ENCODE peak calls at places on chromosomes 3 and 15, in seven cellular contexts. R, I, S, K, W, J and L are unnamed samples.
A peak's percentile ranks its signal among the peaks of the same experiment; 100 is the strongest.

GRCh38 chr3:51975857-51976549 is 1.1 kb downstream of the ABHD14A start:
- DNase-seq in R (no peak), I (peak; percentile 64), S (peak; percentile 50), K (peak; percentile 65), W (peak; percentile 80), J (no peak), L (peak; percentile 89)

GRCh38 chr3:72274511-72275295 is 489.8 kb upstream of the PROK2 start:
- DNase-seq in R (no peak), I (peak; percentile 75), S (no peak), K (no peak), W (no peak), J (no peak), L (no peak)

GRCh38 chr15:73930790-73931281 is 4.6 kb downstream of the LOXL1 start:
- DNase-seq in R (no peak), I (peak; percentile 55), S (no peak), K (no peak), W (no peak), J (no peak), L (no peak)

GRCh38 chr15:101250931-101251829 is 668 bp downstream of the CHSY1 start:
- DNase-seq in R (peak; percentile 60), I (no peak), S (no peak), K (peak; percentile 54), W (no peak), J (no peak), L (peak; percentile 68)

GRCh38 chr15:28190391-28191174 is 91.5 kb upstream of the OCA2 start:
- DNase-seq in R (no peak), I (no peak), S (no peak), K (no peak), W (no peak), J (no peak), L (no peak)

GRCh38 chr3:113212845-113213375 is 1.6 kb downstream of the BOC start:
- DNase-seq in R (no peak), I (no peak), S (no peak), K (no peak), W (no peak), J (no peak), L (no peak)

GRCh38 chr3:58575986-58576652 is 1.1 kb downstream of the FAM107A start:
- DNase-seq in R (no peak), I (no peak), S (no peak), K (no peak), W (no peak), J (no peak), L (peak; percentile 66)

GRCh38 chr3:193780810-193781472 is 187.9 kb downstream of the OPA1 start:
- DNase-seq in R (peak; percentile 88), I (peak; percentile 54), S (peak; percentile 44), K (peak; percentile 85), W (peak; percentile 71), J (no peak), L (peak; percentile 84)

GRCh38 chr3:193850084-193850619 is 257.1 kb downstream of the OPA1 start:
- DNase-seq in R (no peak), I (no peak), S (no peak), K (no peak), W (no peak), J (no peak), L (no peak)

GRCh38 chr3:14829811-14830210 is 11.0 kb downstream of the FGD5 start:
- DNase-seq in R (no peak), I (no peak), S (no peak), K (no peak), W (no peak), J (no peak), L (peak; percentile 64)

GRCh38 chr15:23860290-23860751 is 173.2 kb upstream of the NDN start:
- DNase-seq in R (no peak), I (no peak), S (no peak), K (no peak), W (no peak), J (no peak), L (no peak)

GRCh38 chr3:143201066-143201465 is 81.5 kb downstream of the CHST2 start:
- DNase-seq in R (no peak), I (no peak), S (no peak), K (no peak), W (no peak), J (no peak), L (no peak)

GRCh38 chr3:12545473-12545791 is at the start of gene MKRN2OS:
- DNase-seq in R (no peak), I (peak; percentile 4), S (no peak), K (no peak), W (peak; percentile 56), J (no peak), L (no peak)

GRCh38 chr3:160951677-160952487 is 153.3 kb downstream of the B3GALNT1 start:
- DNase-seq in R (no peak), I (no peak), S (no peak), K (no peak), W (no peak), J (no peak), L (no peak)

GRCh38 chr15:51759557-51760070 is 8.2 kb downstream of the TMOD2 start:
- DNase-seq in R (no peak), I (peak; percentile 97), S (peak; percentile 6), K (peak; percentile 41), W (peak; percentile 52), J (no peak), L (no peak)

GRCh38 chr15:26166429-26166828 is 303.3 kb upstream of the ATP10A start:
- DNase-seq in R (no peak), I (no peak), S (no peak), K (no peak), W (no peak), J (no peak), L (no peak)

GRCh38 chr3:193837347-193837827 is 244.4 kb downstream of the OPA1 start:
- DNase-seq in R (no peak), I (no peak), S (no peak), K (no peak), W (no peak), J (no peak), L (no peak)

GRCh38 chr3:150861851-150862250 is 43.4 kb downstream of the MINDY4B start:
- DNase-seq in R (no peak), I (no peak), S (no peak), K (no peak), W (no peak), J (no peak), L (no peak)

GRCh38 chr15:62495670-62496328 is 330.7 kb upstream of the C2CD4B start:
- DNase-seq in R (no peak), I (peak; percentile 94), S (no peak), K (no peak), W (no peak), J (no peak), L (peak; percentile 49)

GRCh38 chr3:151305081-151305777 is 11.4 kb downstream of the GPR87 start:
- DNase-seq in R (peak; percentile 61), I (peak; percentile 95), S (peak; percentile 87), K (no peak), W (peak; percentile 63), J (no peak), L (peak; percentile 4)

GRCh38 chr3:46913644-46914043 is 36.1 kb downstream of the PTH1R start:
- DNase-seq in R (no peak), I (peak; percentile 81), S (no peak), K (no peak), W (no peak), J (no peak), L (no peak)

DNA sequence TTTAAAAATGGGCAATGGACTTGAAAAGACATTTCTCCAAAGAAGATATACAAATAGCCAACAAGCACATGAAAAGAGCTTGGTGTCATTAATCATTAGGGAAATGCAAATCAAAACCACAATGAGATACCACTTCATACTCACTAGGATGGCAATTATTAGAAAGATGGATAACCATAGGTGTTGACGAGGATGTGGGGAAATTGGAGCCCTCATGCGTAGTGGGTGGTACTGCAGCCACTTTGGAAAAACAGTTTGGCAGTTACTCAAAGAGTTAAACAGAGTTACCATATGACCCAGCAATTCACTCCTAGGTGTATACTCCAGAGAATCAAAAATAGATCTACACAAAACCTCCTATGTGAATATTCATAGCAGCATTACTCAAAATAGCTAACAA is 27.4 kb downstream of the RPLP1 start:
- DNase-seq in R (no peak), I (no peak), S (no peak), K (no peak), W (no peak), J (no peak), L (no peak)
- TF ChIP-seq RFX5 in R (no peak), I (no peak), S (no peak), K (no peak), W (no peak), J (no peak), L (no peak)

DNA sequence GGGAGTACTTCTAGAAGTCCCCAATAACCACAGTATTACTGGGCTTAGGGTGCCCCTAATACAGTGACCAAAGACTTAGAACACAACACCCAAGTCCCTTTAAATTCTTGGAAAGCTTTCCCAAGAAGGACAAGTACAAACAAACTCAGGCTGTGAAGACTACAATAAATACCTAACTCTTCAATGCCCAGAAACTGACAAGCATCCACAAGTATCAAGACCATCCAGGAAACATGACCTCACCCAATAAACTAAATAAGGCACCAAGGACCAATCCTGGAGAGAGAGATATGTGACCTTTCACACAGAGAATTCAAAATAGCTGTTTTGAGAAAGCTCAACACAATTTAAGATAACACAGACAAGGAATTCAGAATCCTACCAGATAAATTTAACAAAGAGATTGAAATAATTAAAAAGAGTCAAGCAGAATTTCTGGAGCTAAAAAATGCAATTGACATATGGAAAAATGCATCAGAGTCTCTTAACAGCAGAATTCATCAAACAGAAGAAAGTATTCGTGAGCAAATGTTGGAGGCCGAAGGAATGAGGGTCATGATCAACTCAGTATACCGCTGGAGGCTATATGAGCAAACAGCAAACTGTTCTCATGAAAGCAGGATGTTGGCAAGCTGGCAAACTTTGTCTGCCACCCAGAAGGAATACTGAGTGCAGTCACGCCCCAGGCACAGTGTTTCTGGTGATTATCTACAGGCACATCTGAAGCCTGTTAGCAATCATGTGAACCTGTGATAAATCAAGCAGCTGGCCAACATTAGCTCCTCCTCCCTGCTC is 87.0 kb upstream of the NECTIN3 start:
- DNase-seq in R (no peak), I (no peak), S (no peak), K (no peak), W (no peak), J (no peak), L (no peak)
- TF ChIP-seq RFX5 in R (no peak), I (no peak), S (no peak), K (no peak), W (no peak), J (no peak), L (no peak)

GRCh38 chr3:65627102-65627501 is 411.6 kb downstream of the MAGI1 start:
- DNase-seq in R (no peak), I (peak; percentile 39), S (no peak), K (no peak), W (no peak), J (no peak), L (no peak)
- TF ChIP-seq RFX5 in R (no peak), I (no peak), S (no peak), K (no peak), W (no peak), J (no peak), L (no peak)

DNA sequence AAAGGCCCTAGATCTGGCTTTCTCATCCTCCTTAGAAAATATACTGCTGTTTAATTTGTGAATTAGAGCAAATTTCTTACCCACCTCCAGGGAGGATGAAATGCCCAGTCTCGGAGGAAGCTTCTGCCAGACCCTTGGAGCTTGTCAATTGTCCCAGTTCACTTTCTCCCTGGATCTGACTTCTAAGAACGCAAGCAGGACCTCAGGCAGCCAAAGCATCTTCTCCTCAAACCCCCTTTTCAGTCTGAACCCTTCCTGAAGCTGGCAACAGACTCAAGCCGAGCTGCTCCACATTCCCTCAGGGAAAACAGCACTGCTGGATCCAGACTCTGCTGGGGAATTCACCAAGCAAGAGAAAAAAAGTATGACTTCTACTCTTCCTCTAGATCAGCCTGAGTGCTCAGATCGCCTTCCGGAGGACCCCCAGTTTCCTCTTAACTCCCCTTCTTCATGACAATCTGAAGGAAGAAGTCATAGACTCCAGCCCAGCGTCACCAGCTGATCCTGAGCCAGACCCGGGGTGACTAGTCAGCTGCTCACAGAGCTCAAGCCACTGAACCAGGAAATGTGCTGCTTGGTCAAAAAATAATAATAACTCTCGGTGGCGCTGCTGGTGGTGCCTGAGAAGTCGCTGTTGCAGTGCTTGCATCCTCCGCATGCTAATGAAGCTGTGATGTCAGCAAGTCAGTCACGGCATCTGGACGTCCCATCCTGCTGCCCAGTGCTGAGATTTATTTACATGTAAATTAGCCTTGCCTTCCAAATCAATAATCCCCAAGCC is at the start of gene PRICKLE2:
- DNase-seq in R (peak; percentile 69), I (peak; percentile 96), S (no peak), K (no peak), W (no peak), J (peak; percentile 35), L (no peak)
- TF ChIP-seq RFX5 in R (no peak), I (no peak), S (no peak), K (no peak), W (no peak), J (no peak), L (no peak)